ENCODE peak calls at places on chromosomes 16 and 17, in nine cellular contexts. F is SK-N-SH, V is OCI-LY7, C is PC-3, D is hepatocyte, T is HCT116, R is GM23248, A is GM23338, S is MM.1S. Q is an unnamed sample.

GRCh38 chr17:76868176-76868668 is at the start of gene MGAT5B:
- DNase-seq in R (peak; percentile 91), F (peak; percentile 100), T (peak; percentile 56), V (peak; percentile 94), D (peak; percentile 94), C (peak; percentile 96), S (peak; percentile 87), A (peak; percentile 92), Q (peak; percentile 98)

GRCh38 chr17:67819722-67820121 is 5.6 kb upstream of the BPTF start:
- DNase-seq in C (no peak), F (no peak), A (no peak), T (no peak), S (no peak), D (no peak), R (no peak), V (no peak), Q (no peak)

GRCh38 chr17:76940738-76941350 is 72.6 kb downstream of the MGAT5B start:
- DNase-seq in T (no peak), R (no peak), A (peak; percentile 90), D (no peak), V (peak; percentile 58), S (no peak), C (peak; percentile 43), F (peak; percentile 72), Q (peak; percentile 34)

GRCh38 chr17:65409381-65409780 is 152.1 kb downstream of the AXIN2 start:
- DNase-seq in F (no peak), D (no peak), A (no peak), S (no peak), R (peak; percentile 33), T (no peak), C (peak; percentile 44), V (no peak), Q (no peak)

GRCh38 chr17:58537266-58537665 is 22.8 kb upstream of the MTMR4 start:
- DNase-seq in C (no peak), V (no peak), A (no peak), R (no peak), F (no peak), T (no peak), D (no peak), S (no peak), Q (no peak)

GRCh38 chr16:5015351-5015750 is 18.4 kb downstream of the NAGPA start:
- DNase-seq in D (no peak), F (peak; percentile 55), C (no peak), A (no peak), T (no peak), V (no peak), S (no peak), R (no peak), Q (no peak)

GRCh38 chr17:80877095-80877828 is 114.4 kb upstream of the CHMP6 start:
- DNase-seq in R (no peak), T (no peak), D (no peak), V (no peak), C (no peak), F (no peak), A (no peak), S (no peak), Q (no peak)

GRCh38 chr17:53316073-53316472 is 506.7 kb upstream of the KIF2B start:
- DNase-seq in D (no peak), V (no peak), T (no peak), C (no peak), S (no peak), A (no peak), F (no peak), R (no peak), Q (no peak)

GRCh38 chr16:81261049-81261648 is 22.7 kb downstream of the BCO1 start:
- DNase-seq in D (no peak), S (no peak), T (peak; percentile 29), F (peak; percentile 36), V (peak; percentile 31), R (peak; percentile 36), C (peak; percentile 55), A (peak; percentile 61), Q (no peak)

GRCh38 chr16:21649196-21649595 is 3.2 kb downstream of the IGSF6 start:
- DNase-seq in S (no peak), T (no peak), A (no peak), R (no peak), C (no peak), D (no peak), V (no peak), F (no peak), Q (no peak)

GRCh38 chr16:72990003-72990521 is 57.9 kb downstream of the ZFHX3 start:
- DNase-seq in D (peak; percentile 53), F (no peak), R (peak; percentile 86), V (no peak), S (no peak), T (peak; percentile 31), A (peak; percentile 39), C (peak; percentile 82), Q (peak; percentile 45)

GRCh38 chr17:48587276-48588073 is 2.6 kb downstream of the HOXB3 start:
- DNase-seq in V (peak; percentile 31), S (no peak), T (no peak), R (no peak), C (no peak), F (no peak), A (no peak), D (no peak), Q (no peak)

GRCh38 chr16:55834044-55834443 is 1.1 kb upstream of the CES1 start:
- DNase-seq in S (no peak), C (no peak), R (no peak), A (no peak), T (no peak), V (no peak), D (no peak), F (no peak), Q (no peak)

GRCh38 chr16:55836158-55836611 is 3.3 kb upstream of the CES1 start:
- DNase-seq in F (no peak), R (no peak), S (no peak), A (no peak), V (no peak), C (no peak), D (no peak), T (no peak), Q (no peak)

GRCh38 chr16:55832788-55833583 is at the start of gene CES1:
- DNase-seq in V (no peak), C (no peak), A (peak; percentile 67), T (no peak), S (no peak), D (peak; percentile 58), F (no peak), R (peak; percentile 18), Q (peak; percentile 88)

GRCh38 chr16:55832425-55832787 is 490 bp downstream of the CES1 start:
- DNase-seq in T (no peak), S (no peak), C (no peak), A (peak; percentile 2), R (no peak), D (no peak), V (no peak), F (no peak), Q (no peak)

GRCh38 chr16:55835578-55835977 is 2.7 kb upstream of the CES1 start:
- DNase-seq in R (no peak), V (no peak), C (no peak), S (no peak), T (no peak), A (no peak), F (peak; percentile 39), D (peak; percentile 26), Q (no peak)
- H3K79me2 ChIP-seq in R (no peaks in the 10 kb centered on the region), V (no peaks in the 10 kb centered on the region), C (no peaks in the 10 kb centered on the region), S (no peaks in the 10 kb centered on the region), T (no peaks in the 10 kb centered on the region), A (no peaks in the 10 kb centered on the region), F (no peaks in the 10 kb centered on the region), D (no peaks in the 10 kb centered on the region), Q (no peaks in the 10 kb centered on the region)

DNA sequence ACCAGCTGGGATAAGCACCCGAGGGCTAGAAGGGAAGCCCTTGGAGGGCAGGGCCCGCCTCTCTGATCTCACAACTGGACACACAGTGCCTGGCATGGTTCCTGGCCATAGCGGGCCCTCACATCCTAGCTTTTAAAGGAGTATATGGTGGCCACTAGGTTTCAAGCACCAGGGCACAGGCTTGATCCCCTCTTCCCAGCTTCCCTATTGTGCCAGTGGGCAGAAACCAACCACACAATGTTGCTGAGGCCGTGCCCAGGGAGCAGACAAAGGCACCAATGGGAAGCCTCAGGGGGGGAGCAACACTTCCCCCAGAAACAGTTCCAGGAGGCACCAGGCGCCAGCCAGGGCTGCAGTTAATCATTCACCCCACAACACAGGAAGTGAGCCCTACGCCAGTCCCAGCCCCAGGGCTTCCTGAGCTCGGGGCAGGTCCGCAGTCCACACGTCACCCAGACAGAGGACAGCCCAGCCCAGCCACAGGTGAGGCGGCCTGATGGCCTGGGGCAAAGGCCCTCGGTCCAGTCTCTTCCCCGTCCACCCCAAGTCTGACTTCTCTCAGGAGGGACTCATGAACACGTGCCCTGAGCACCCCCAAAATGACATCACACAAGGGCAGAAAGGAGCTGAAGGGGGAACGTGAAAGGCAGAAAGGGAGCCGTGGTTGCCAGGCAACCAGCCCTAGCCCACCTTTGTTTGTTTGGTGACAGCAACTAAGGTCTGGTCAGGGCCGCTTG is 12.8 kb downstream of the SMIM5 start:
- DNase-seq in C (peak; percentile 95), S (peak; percentile 60), F (peak; percentile 34), A (no peak), T (peak; percentile 64), D (peak; percentile 93), R (no peak), V (no peak), Q (no peak)
- TF ChIP-seq EZH2phosphoT487 in C (no peak), S (no peak), F (no peak), A (no peak), T (no peak), D (no peak), R (no peak), V (no peak), Q (no peak)

DNA sequence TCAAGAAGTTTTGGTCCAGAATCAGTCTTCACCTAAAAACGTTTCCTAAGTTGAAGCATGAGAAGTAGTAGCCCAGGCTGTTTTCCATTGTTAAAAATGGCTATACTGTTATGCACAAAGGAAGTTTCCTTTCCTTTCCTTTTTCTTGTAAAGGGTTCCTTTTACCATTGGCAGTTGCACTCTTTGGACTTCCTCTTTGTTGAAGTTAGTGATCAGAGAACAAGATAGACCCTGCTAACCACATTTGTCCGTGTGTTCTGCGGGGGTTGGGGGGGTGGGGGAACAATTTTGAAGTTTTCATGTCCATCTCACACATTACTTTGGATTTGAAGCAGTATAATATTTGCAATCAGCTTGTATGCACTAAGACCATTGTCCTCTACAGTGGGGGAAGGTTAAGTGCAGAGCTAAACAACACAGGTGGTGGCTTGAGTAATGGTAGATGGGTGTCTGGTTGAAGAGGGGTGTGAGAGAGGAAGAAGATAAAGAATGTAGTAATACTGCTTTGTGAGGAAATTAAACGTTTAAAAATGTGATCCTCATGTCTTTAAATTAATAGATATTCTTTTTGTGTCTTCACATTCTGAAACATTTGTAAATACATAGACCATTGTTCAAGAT is 1.4 kb downstream of the LPCAT2 start:
- DNase-seq in V (no peak), A (no peak), F (no peak), S (no peak), R (no peak), C (no peak), D (no peak), T (no peak), Q (no peak)
- H2AFZ ChIP-seq in V (no peak overlapping the region), A (peak overlapping the region; percentile 93), F (no peak overlapping the region), S (no peak overlapping the region), R (peak overlapping the region; percentile 53), C (no peak overlapping the region), D (peak overlapping the region; percentile 47), T (no peak overlapping the region), Q (no peak overlapping the region)

DNA sequence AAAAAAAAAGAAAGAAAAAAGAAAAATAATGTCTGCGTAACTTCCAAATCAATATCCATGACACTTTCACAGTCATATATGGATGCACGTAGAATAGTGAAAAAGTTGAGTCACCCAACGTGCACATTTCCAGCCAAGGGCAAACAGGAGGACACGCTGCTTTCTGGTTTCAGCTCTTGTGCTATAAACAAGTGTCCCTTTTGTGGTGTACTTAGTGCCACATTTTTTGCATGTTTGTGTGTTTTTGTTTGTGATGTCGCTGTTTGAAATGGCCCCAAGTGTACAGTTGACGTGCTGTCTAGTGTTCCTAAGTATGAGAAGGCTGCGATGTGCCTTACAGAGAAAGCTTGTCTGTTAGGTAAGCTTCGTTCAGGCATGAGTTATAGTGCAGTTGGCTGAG is 2.9 kb downstream of the CHD9 start:
- DNase-seq in T (no peak), F (no peak), S (no peak), A (no peak), C (no peak), D (no peak), V (no peak), R (no peak), Q (no peak)
- H3K79me2 ChIP-seq in T (peaks cover 77% of the 10 kb centered on the region), F (peaks cover 80% of the 10 kb centered on the region), S (peaks cover 62% of the 10 kb centered on the region), A (peaks cover 68% of the 10 kb centered on the region), C (peaks cover 59% of the 10 kb centered on the region), D (peaks cover 66% of the 10 kb centered on the region), V (peaks cover 69% of the 10 kb centered on the region), R (peaks cover 71% of the 10 kb centered on the region), Q (peaks cover 41% of the 10 kb centered on the region)

Q was measured in neural progenitor cell.